ENCODE peak calls at places on chromosome 21, in nine cellular contexts. Z is colonic mucosa, O is psoas muscle, F is lower lobe of right lung, L is esophagus squamous epithelium, W is DND-41, N is PC-3, P is OCI-LY7, R is right atrium auricular region. K is an unnamed sample.

GRCh38 chr21:30714946-30715345 is 3.6 kb downstream of the KRTAP21-3 start:
- DNase-seq in Z (no peak), O (no peak), F (no peak), L (no peak), W (no peak), N (peak; percentile 72), P (no peak), R (no peak), K (no peak)

GRCh38 chr21:45905196-45905595 is 76.4 kb upstream of the COL6A1 start:
- DNase-seq in Z (no peak), O (peak; percentile 29), F (no peak), L (no peak), W (no peak), N (no peak), P (no peak), R (no peak), K (no peak)

GRCh38 chr21:42684109-42684916 is 30.9 kb downstream of the PDE9A start:
- DNase-seq in Z (no peak), O (peak; percentile 53), F (no peak), L (no peak), W (peak; percentile 92), N (peak; percentile 28), P (peak; percentile 14), R (no peak), K (no peak)

GRCh38 chr21:26501622-26502021 is 71.5 kb downstream of the CYYR1 start:
- DNase-seq in Z (no peak), O (no peak), F (no peak), L (no peak), W (no peak), N (no peak), P (no peak), R (no peak), K (no peak)

GRCh38 chr21:33383056-33383888 is 19.9 kb upstream of the IFNGR2 start:
- DNase-seq in Z (peak; percentile 64), O (peak; percentile 65), F (peak; percentile 74), L (peak; percentile 48), W (peak; percentile 60), N (peak; percentile 95), P (peak; percentile 96), R (peak; percentile 80), K (peak; percentile 87)

GRCh38 chr21:41763398-41763931 is 3.4 kb downstream of the RIPK4 start:
- DNase-seq in Z (no peak), O (no peak), F (no peak), L (no peak), W (no peak), N (peak; percentile 50), P (no peak), R (no peak), K (no peak)

GRCh38 chr21:27569831-27570230 is 602.9 kb upstream of the ADAMTS5 start:
- DNase-seq in Z (no peak), O (no peak), F (no peak), L (no peak), W (no peak), N (no peak), P (no peak), R (no peak), K (no peak)

GRCh38 chr21:44011123-44011773 is 861 bp upstream of the TRAPPC10 start:
- DNase-seq in Z (no peak), O (no peak), F (no peak), L (no peak), W (no peak), N (no peak), P (no peak), R (no peak), K (no peak)

GRCh38 chr21:46153259-46154154 is 1.9 kb downstream of the FTCD start:
- DNase-seq in Z (peak; percentile 58), O (peak; percentile 69), F (peak; percentile 57), L (no peak), W (no peak), N (peak; percentile 51), P (peak; percentile 14), R (peak; percentile 61), K (no peak)

GRCh38 chr21:43191971-43192370 is 23.2 kb downstream of the CRYAA start:
- DNase-seq in Z (no peak), O (no peak), F (no peak), L (no peak), W (no peak), N (no peak), P (no peak), R (no peak), K (no peak)

GRCh38 chr21:30194701-30195299 is 21.1 kb downstream of the CLDN8 start:
- DNase-seq in Z (peak; percentile 47), O (no peak), F (no peak), L (no peak), W (peak; percentile 10), N (peak; percentile 76), P (peak; percentile 38), R (no peak), K (no peak)

GRCh38 chr21:42474043-42474831 is 21.8 kb downstream of the RSPH1 start:
- DNase-seq in Z (peak; percentile 95), O (no peak), F (no peak), L (no peak), W (no peak), N (peak; percentile 92), P (no peak), R (no peak), K (peak; percentile 40)

GRCh38 chr21:33296156-33296555 is 28.6 kb upstream of the IFNAR1 start:
- DNase-seq in Z (no peak), O (no peak), F (no peak), L (no peak), W (no peak), N (no peak), P (peak; percentile 96), R (no peak), K (peak; percentile 78)

GRCh38 chr21:42245348-42246185 is 26.6 kb downstream of the ABCG1 start:
- DNase-seq in Z (no peak), O (peak; percentile 52), F (peak; percentile 43), L (no peak), W (no peak), N (no peak), P (no peak), R (no peak), K (no peak)

DNA sequence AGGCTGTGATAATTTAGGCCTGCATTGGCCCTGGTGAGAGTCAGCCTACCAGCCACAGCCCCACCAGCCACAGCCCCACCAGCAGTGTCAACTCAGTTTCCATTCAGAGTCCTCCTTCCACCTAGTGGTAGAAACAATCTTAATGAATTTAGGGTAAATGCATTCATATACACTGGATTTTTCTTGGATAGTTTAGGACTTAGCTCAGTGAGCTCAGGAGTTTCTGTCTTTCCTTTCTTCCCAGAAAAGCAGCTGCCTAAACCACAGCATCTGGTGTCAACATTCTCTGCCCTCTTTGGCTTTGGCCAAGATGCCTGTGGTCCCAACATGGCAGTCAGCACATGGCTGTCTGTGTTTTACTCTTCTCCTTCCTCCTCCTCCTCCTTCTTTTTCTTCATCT is 94.0 kb downstream of the CLIC6 start:
- DNase-seq in Z (no peak), O (no peak), F (no peak), L (no peak), W (no peak), N (no peak), P (no peak), R (no peak), K (no peak)
- TF ChIP-seq CTCF in Z (no peak), O (no peak), F (no peak), L (no peak), W (no peak), N (no peak), P (peak; percentile 18), R (no peak), K (no peak)

GRCh38 chr21:36703123-36703522 is 4.2 kb downstream of the SIM2 start:
- DNase-seq in Z (no peak), O (no peak), F (no peak), L (no peak), W (no peak), N (no peak), P (no peak), R (no peak), K (no peak)

GRCh38 chr21:36702622-36702968 is 3.7 kb downstream of the SIM2 start:
- DNase-seq in Z (no peak), O (no peak), F (no peak), L (no peak), W (no peak), N (no peak), P (no peak), R (no peak), K (no peak)

GRCh38 chr21:36700961-36701911 is 2.3 kb downstream of the SIM2 start:
- DNase-seq in Z (no peak), O (no peak), F (no peak), L (no peak), W (peak; percentile 51), N (peak; percentile 57), P (no peak), R (no peak), K (no peak)

GRCh38 chr21:36700295-36700960 is 1.5 kb downstream of the SIM2 start:
- DNase-seq in Z (no peak), O (no peak), F (no peak), L (no peak), W (peak; percentile 57), N (no peak), P (no peak), R (no peak), K (no peak)

GRCh38 chr21:36701912-36702621 is 3.2 kb downstream of the SIM2 start:
- DNase-seq in Z (no peak), O (no peak), F (no peak), L (no peak), W (no peak), N (peak; percentile 87), P (no peak), R (no peak), K (no peak)
- H3K4me3 ChIP-seq in Z (no peak overlapping the region), O (no peak overlapping the region), F (no peak overlapping the region), L (peak overlapping the region; percentile 76), W (peak overlapping the region; percentile 73), N (peak overlapping the region; percentile 95), P (no peak overlapping the region), R (no peak overlapping the region), K (no peak overlapping the region)

DNA sequence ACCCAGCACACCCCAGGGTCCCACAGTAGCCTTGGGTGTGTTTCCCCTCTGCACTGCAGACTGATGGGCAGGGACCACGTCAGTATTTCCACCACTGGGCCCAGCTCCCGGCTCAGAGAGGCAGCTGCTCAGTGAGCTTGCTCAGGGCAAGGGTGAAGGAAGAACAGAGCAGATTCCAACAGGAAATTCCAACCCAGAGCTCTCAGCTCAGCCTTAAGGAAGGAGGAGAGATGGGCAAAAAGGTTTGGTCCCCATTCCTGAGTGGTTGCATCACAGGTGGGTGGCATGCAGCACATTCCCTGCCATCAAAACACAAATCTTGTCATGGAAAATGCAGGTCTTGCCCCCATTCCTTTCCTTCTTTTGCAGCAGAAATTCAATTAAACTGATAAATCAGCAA is 315.5 kb downstream of the DSCAM start:
- DNase-seq in Z (no peak), O (no peak), F (no peak), L (no peak), W (no peak), N (no peak), P (no peak), R (no peak), K (no peak)
- H3K36me3 ChIP-seq in Z (no peaks in the 10 kb centered on the region), O (no peaks in the 10 kb centered on the region), F (no peaks in the 10 kb centered on the region), L (no peaks in the 10 kb centered on the region), W (no peaks in the 10 kb centered on the region), N (no peaks in the 10 kb centered on the region), P (no peaks in the 10 kb centered on the region), R (no peaks in the 10 kb centered on the region), K (no peaks in the 10 kb centered on the region)

DNA sequence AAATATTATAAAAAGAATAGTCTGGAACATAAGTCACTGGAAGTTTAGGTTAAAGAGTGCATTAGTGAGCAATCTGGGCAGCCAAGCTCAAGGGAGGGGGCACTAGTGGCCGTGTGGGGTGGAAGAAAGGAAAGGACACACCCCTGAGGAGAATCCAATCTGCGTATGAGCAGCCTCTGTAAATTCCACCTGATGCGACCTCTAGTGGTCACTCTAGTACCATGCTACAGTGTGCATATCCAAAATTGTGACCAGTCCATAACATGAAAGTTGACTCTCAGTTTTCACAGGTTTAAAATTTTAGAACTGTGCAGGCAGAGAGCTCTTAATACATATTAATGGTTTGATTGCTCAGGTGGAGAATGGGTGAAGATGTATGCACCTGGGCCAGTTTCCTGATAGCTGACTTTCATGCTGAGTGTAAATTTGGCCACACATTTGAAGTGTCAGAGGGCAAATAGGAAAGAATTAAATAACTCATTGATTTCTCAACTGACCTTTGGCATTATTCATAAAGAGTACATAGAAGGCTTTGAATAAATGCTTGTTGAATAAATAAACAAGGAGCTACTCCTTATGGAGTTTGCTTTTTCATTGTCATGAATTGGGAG is 105.9 kb upstream of the C21orf91 start:
- DNase-seq in Z (peak; percentile 58), O (no peak), F (no peak), L (no peak), W (peak; percentile 50), N (peak; percentile 83), P (peak; percentile 76), R (no peak), K (no peak)
- TF ChIP-seq CTCF in Z (peak; percentile 59), O (peak; percentile 76), F (peak; percentile 88), L (peak; percentile 66), W (peak; percentile 89), N (peak; percentile 94), P (peak; percentile 94), R (peak; percentile 85), K (peak; percentile 88)

K was measured in GM06990.